ENCODE peak calls at places on chromosomes 3 and 15, in six cellular contexts. One of them, this sample, is unnamed.

GRCh38 chr3:190040145-190040544 is 80.6 kb downstream of the P3H2 start:
- DNase-seq in WERI-Rb-1: no peak
- DNase-seq in lower lobe of right lung: no peak
- DNase-seq in IMR-90: no peak
- DNase-seq in AG10803: no peak
- DNase-seq in epithelial cell of esophagus: no peak
- DNase-seq in this sample: no peak

GRCh38 chr15:97870771-97871170 is 89.7 kb upstream of the ARRDC4 start:
- DNase-seq in WERI-Rb-1: no peak
- DNase-seq in lower lobe of right lung: no peak
- DNase-seq in IMR-90: no peak
- DNase-seq in AG10803: no peak
- DNase-seq in epithelial cell of esophagus: no peak
- DNase-seq in this sample: no peak

GRCh38 chr15:82936966-82937647 is 15.4 kb downstream of the HOMER2 start:
- DNase-seq in WERI-Rb-1: no peak
- DNase-seq in lower lobe of right lung: no peak
- DNase-seq in IMR-90: peak
- DNase-seq in AG10803: peak
- DNase-seq in epithelial cell of esophagus: peak
- DNase-seq in this sample: no peak

GRCh38 chr3:52402706-52403270 is 42.1 kb downstream of the SEMA3G start:
- DNase-seq in WERI-Rb-1: no peak
- DNase-seq in lower lobe of right lung: peak
- DNase-seq in IMR-90: no peak
- DNase-seq in AG10803: no peak
- DNase-seq in epithelial cell of esophagus: no peak
- DNase-seq in this sample: no peak

GRCh38 chr3:66036586-66037061 is 2.1 kb downstream of the MAGI1 start:
- DNase-seq in WERI-Rb-1: no peak
- DNase-seq in lower lobe of right lung: peak
- DNase-seq in IMR-90: peak
- DNase-seq in AG10803: no peak
- DNase-seq in epithelial cell of esophagus: no peak
- DNase-seq in this sample: no peak

GRCh38 chr3:106013971-106014370 is 145.2 kb upstream of the CBLB start:
- DNase-seq in WERI-Rb-1: no peak
- DNase-seq in lower lobe of right lung: no peak
- DNase-seq in IMR-90: peak
- DNase-seq in AG10803: peak
- DNase-seq in epithelial cell of esophagus: peak
- DNase-seq in this sample: peak

GRCh38 chr3:50297896-50298725 is 1.1 kb downstream of the HYAL3 start:
- DNase-seq in WERI-Rb-1: no peak
- DNase-seq in lower lobe of right lung: peak
- DNase-seq in IMR-90: no peak
- DNase-seq in AG10803: no peak
- DNase-seq in epithelial cell of esophagus: no peak
- DNase-seq in this sample: no peak

GRCh38 chr3:105362021-105362665 is 4.6 kb upstream of the ALCAM start:
- DNase-seq in WERI-Rb-1: no peak
- DNase-seq in lower lobe of right lung: no peak
- DNase-seq in IMR-90: peak
- DNase-seq in AG10803: peak
- DNase-seq in epithelial cell of esophagus: peak
- DNase-seq in this sample: no peak

GRCh38 chr3:66989860-66990696 is 8.0 kb upstream of the KBTBD8 start:
- DNase-seq in WERI-Rb-1: no peak
- DNase-seq in lower lobe of right lung: no peak
- DNase-seq in IMR-90: no peak
- DNase-seq in AG10803: no peak
- DNase-seq in epithelial cell of esophagus: no peak
- DNase-seq in this sample: no peak

GRCh38 chr3:178671261-178672191 is 135.3 kb downstream of the KCNMB2 start:
- DNase-seq in WERI-Rb-1: no peak
- DNase-seq in lower lobe of right lung: no peak
- DNase-seq in IMR-90: peak
- DNase-seq in AG10803: peak
- DNase-seq in epithelial cell of esophagus: peak
- DNase-seq in this sample: peak

GRCh38 chr3:78978037-78978436 is 789.8 kb downstream of the ROBO1 start:
- DNase-seq in WERI-Rb-1: no peak
- DNase-seq in lower lobe of right lung: no peak
- DNase-seq in IMR-90: peak
- DNase-seq in AG10803: peak
- DNase-seq in epithelial cell of esophagus: peak
- DNase-seq in this sample: no peak

GRCh38 chr3:149610351-149611105 is 47.3 kb downstream of the WWTR1 start:
- DNase-seq in WERI-Rb-1: no peak
- DNase-seq in lower lobe of right lung: no peak
- DNase-seq in IMR-90: peak
- DNase-seq in AG10803: no peak
- DNase-seq in epithelial cell of esophagus: no peak
- DNase-seq in this sample: no peak

DNA sequence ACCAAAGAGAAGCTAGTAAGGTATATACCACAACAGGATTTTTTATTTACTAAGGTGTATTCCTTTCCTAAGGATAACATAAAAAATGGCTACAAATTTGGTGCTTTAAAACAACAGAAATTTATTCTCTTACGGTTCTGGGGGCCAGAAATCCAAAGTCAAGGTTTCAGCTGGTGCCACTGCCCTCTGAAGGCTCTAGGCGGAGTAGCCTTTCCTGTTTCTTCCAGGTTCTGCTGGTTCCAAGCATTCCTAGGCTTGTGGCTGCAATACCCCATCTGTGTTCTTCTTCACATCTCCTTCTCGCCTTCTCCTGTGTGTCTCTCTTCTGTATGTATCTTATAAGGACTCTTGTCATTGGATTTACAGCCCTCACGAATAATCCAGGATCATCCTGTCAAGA is 549.9 kb downstream of the GRM7 start:
- DNase-seq in WERI-Rb-1: no peak
- DNase-seq in lower lobe of right lung: no peak
- DNase-seq in IMR-90: no peak
- DNase-seq in AG10803: no peak
- DNase-seq in epithelial cell of esophagus: no peak
- DNase-seq in this sample: no peak
- TF ChIP-seq CTCF in WERI-Rb-1: peak
- TF ChIP-seq CTCF in lower lobe of right lung: no peak
- TF ChIP-seq CTCF in IMR-90: no peak
- TF ChIP-seq CTCF in AG10803: no peak
- TF ChIP-seq CTCF in epithelial cell of esophagus: no peak
- TF ChIP-seq CTCF in this sample: no peak

DNA sequence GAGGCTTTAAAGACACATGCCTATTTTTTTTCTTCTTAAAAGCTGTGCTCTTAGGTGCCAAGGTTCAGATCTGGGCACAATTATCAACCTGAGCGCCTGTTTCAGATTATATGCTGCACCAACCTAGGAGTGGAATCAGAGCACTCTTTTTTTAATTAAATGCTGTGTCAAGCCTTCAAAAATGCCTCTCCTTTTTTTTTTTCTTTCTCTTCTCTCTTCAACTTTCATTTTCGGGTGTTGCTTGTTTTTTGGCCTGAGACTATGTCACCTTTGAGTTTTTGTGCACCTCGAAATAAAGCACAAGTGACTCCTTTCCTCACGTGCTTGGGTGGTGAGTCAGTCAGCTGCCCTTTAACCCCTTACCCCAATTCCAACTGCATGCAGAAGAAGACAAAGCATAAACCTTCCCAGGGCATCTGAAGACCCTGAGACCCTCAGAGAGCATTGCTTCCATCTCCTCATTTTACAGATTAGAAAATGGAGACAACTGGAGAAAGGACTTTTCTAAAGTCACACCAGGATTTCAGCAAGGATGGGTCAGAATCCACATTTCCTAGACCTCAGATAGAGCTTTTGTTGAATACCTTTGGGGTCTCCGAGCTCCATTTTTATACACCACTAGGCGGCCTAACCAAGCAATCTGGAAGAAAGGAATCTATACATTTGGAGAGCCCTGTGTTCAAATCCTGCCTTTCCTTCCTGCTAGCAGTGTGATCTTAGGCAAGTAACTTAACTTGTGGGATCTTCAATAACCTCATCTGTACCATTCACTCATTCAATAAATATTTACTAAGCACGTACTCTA is 631 bp upstream of the PRICKLE2 start:
- DNase-seq in WERI-Rb-1: no peak
- DNase-seq in lower lobe of right lung: no peak
- DNase-seq in IMR-90: peak
- DNase-seq in AG10803: no peak
- DNase-seq in epithelial cell of esophagus: no peak
- DNase-seq in this sample: no peak
- H3K4me3 ChIP-seq in WERI-Rb-1: peak
- H3K4me3 ChIP-seq in lower lobe of right lung: peak
- H3K4me3 ChIP-seq in IMR-90: peak
- H3K4me3 ChIP-seq in AG10803: peak
- H3K4me3 ChIP-seq in epithelial cell of esophagus: no peak
- H3K4me3 ChIP-seq in this sample: peak

DNA sequence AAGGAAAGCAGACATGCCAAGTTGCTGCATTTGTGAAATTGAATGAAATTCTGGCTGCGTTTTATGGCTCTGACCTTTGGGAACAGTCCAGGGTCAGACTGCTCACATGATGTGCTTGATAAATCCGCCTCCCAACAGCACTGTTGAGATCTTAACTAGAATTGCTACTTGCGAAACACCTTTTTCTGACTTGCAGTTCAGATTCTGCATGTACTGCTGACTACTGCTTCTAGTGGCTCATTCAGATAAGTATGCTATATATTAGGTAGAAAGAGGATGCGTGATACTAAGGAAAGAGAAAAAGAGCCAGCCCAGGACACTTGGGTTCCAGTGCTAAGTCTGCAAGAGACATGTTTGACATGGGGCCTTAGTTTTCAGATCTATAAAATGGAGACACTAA is 129.4 kb downstream of the LPP start:
- DNase-seq in WERI-Rb-1: no peak
- DNase-seq in lower lobe of right lung: no peak
- DNase-seq in IMR-90: peak
- DNase-seq in AG10803: peak
- DNase-seq in epithelial cell of esophagus: peak
- DNase-seq in this sample: no peak
- TF ChIP-seq CTCF in WERI-Rb-1: no peak
- TF ChIP-seq CTCF in lower lobe of right lung: no peak
- TF ChIP-seq CTCF in IMR-90: no peak
- TF ChIP-seq CTCF in AG10803: no peak
- TF ChIP-seq CTCF in epithelial cell of esophagus: peak
- TF ChIP-seq CTCF in this sample: no peak

DNA sequence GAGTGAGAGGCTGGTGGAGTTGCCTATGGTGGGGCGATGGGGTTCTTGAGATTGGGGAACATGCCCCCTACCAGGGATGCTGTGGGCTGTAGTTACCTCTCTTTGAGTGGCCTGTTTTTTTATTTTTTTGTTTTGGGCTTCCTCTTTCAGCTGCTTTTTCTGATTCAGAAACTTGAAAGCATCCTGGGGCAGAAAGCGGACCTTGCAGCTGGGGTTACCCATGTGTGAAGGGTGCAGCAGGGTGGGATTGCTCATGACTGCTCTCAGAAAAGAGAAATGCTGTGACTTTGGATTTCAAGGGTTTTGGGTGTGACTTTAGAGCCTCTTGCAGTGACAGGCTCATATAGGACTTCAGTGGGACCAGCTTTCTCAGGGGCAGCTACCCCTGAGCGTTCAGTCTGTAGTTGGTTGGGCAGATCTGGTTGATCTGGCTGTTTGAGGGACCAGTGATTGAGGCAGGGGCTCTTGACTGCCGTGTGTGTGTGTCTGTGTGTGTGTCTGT is 1.8 kb downstream of the LIMD1 start:
- DNase-seq in WERI-Rb-1: no peak
- DNase-seq in lower lobe of right lung: peak
- DNase-seq in IMR-90: no peak
- DNase-seq in AG10803: no peak
- DNase-seq in epithelial cell of esophagus: no peak
- DNase-seq in this sample: no peak
- H3K4me3 ChIP-seq in WERI-Rb-1: no peak
- H3K4me3 ChIP-seq in lower lobe of right lung: peak
- H3K4me3 ChIP-seq in IMR-90: peak
- H3K4me3 ChIP-seq in AG10803: peak
- H3K4me3 ChIP-seq in epithelial cell of esophagus: peak
- H3K4me3 ChIP-seq in this sample: peak

GRCh38 chr3:44125241-44125640 is 116.4 kb upstream of the TOPAZ1 start:
- DNase-seq in WERI-Rb-1: no peak
- DNase-seq in lower lobe of right lung: no peak
- DNase-seq in IMR-90: no peak
- DNase-seq in AG10803: peak
- DNase-seq in epithelial cell of esophagus: no peak
- DNase-seq in this sample: peak
- TF ChIP-seq CTCF in WERI-Rb-1: no peak
- TF ChIP-seq CTCF in lower lobe of right lung: no peak
- TF ChIP-seq CTCF in IMR-90: no peak
- TF ChIP-seq CTCF in AG10803: no peak
- TF ChIP-seq CTCF in epithelial cell of esophagus: no peak
- TF ChIP-seq CTCF in this sample: no peak

GRCh38 chr15:57373251-57373881 is 2.9 kb upstream of the CGNL1 start:
- DNase-seq in WERI-Rb-1: no peak
- DNase-seq in lower lobe of right lung: no peak
- DNase-seq in IMR-90: no peak
- DNase-seq in AG10803: no peak
- DNase-seq in epithelial cell of esophagus: no peak
- DNase-seq in this sample: no peak

GRCh38 chr15:57373882-57374276 is 2.4 kb upstream of the CGNL1 start:
- DNase-seq in WERI-Rb-1: no peak
- DNase-seq in lower lobe of right lung: no peak
- DNase-seq in IMR-90: no peak
- DNase-seq in AG10803: no peak
- DNase-seq in epithelial cell of esophagus: no peak
- DNase-seq in this sample: no peak

GRCh38 chr15:57377478-57377847 is 1.2 kb downstream of the CGNL1 start:
- DNase-seq in WERI-Rb-1: no peak
- DNase-seq in lower lobe of right lung: no peak
- DNase-seq in IMR-90: no peak
- DNase-seq in AG10803: no peak
- DNase-seq in epithelial cell of esophagus: peak
- DNase-seq in this sample: no peak

GRCh38 chr15:57376695-57377477 is 581 bp downstream of the CGNL1 start:
- DNase-seq in WERI-Rb-1: peak
- DNase-seq in lower lobe of right lung: peak
- DNase-seq in IMR-90: peak
- DNase-seq in AG10803: no peak
- DNase-seq in epithelial cell of esophagus: peak
- DNase-seq in this sample: no peak

DNA sequence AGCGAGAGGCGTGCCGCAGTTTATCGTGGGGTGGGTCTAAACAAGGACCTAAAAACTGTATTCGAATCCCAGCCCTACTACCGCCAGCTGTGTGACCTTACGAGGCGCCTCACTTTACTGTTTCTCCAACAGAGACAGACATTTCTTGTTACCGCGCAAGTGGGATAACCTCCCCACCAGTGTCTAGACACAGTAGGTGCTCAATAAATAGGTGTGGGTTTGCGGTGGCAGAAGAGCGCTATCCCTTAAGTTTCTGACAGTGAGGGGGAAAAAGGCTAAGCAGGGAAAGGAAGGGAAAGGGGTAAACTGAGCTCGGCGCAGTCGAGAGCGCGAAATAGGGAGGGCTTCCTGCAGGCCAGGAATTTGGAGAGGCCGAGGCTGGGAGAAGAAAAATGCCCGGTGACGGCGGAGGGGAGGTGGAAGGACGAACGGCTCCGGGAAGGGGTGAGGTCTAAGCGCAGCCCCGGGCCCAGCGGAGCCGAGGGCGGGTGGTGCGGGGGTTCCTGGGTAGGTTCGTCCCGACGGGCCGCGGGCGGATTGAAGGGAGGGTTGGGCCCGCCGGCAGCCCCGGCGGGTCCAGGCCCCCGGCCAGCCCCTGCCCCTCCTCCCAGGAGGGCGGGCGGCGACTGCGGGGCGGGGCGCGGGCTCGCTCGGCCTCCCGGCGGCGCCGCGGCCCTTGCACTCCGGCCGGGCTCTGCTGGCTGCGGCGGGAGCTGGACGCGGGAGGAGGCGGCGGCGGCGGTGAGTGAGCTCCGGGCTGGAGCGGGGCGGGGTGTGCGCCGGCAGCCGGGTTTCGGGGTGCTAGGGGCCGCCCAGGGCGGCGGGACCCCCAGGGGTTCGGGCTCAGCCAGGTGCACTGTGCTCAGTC is at the start of gene CGNL1:
- DNase-seq in WERI-Rb-1: peak
- DNase-seq in lower lobe of right lung: peak
- DNase-seq in IMR-90: no peak
- DNase-seq in AG10803: no peak
- DNase-seq in epithelial cell of esophagus: peak
- DNase-seq in this sample: no peak
- H3K4me3 ChIP-seq in WERI-Rb-1: peak
- H3K4me3 ChIP-seq in lower lobe of right lung: peak
- H3K4me3 ChIP-seq in IMR-90: peak
- H3K4me3 ChIP-seq in AG10803: peak
- H3K4me3 ChIP-seq in epithelial cell of esophagus: peak
- H3K4me3 ChIP-seq in this sample: peak

This sample was measured in HFF-Myc.